ENCODE peak calls at places on chromosomes 11 and 22, in eight cellular contexts. One of them, this sample, is unnamed.

GRCh38 chr11:94193288-94193687 is 64.6 kb downstream of the PANX1 start:
- DNase-seq in PC-3: peak; percentile 97
- DNase-seq in stimulated activated CD4-positive, alpha-beta T cell treated with anti-CD3 and anti-CD28 coated beads, Interleukin-1b, Interleukin-23, amount 100 ng/mL, for 24 hours: no peak
- DNase-seq in activated T-helper 2 cell treated with anti-CD3 and anti-CD28 coated beads, Interferon-gamma antibody, Interleukin-2, Interleukin-4, amounts not matched to agents 10 μg/mL and 5 μg/mL and 100 μg/mL, durations not matched to agents 14 hours and 24 hours and 36 hours: no peak
- DNase-seq in kidney: no peak
- DNase-seq in activated naive CD8-positive, alpha-beta T cell treated with anti-CD3 and anti-CD28 coated beads, Interleukin-2, amount 50 U/mL, for 24 hours: no peak
- DNase-seq in activated effector memory CD4-positive, alpha-beta T cell treated with Interleukin-2 at 50 U/mL for 16 hours: no peak
- DNase-seq in AG04450: no peak
- DNase-seq in this sample: no peak

GRCh38 chr22:32331236-32331917 is 26.3 kb upstream of the RFPL3 start:
- DNase-seq in kidney: no peak
- DNase-seq in activated naive CD8-positive, alpha-beta T cell treated with anti-CD3 and anti-CD28 coated beads, Interleukin-2, amount 50 U/mL, for 24 hours: no peak
- DNase-seq in activated effector memory CD4-positive, alpha-beta T cell treated with Interleukin-2 at 50 U/mL for 16 hours: no peak
- DNase-seq in AG04450: no peak
- DNase-seq in PC-3: no peak
- DNase-seq in stimulated activated CD4-positive, alpha-beta T cell treated with anti-CD3 and anti-CD28 coated beads, Interleukin-1b, Interleukin-23, amount 100 ng/mL, for 24 hours: no peak
- DNase-seq in activated T-helper 2 cell treated with anti-CD3 and anti-CD28 coated beads, Interferon-gamma antibody, Interleukin-2, Interleukin-4, amounts not matched to agents 10 μg/mL and 5 μg/mL and 100 μg/mL, durations not matched to agents 14 hours and 24 hours and 36 hours: peak; percentile 1
- DNase-seq in this sample: no peak

GRCh38 chr11:46446343-46446751 is 54.8 kb upstream of the CHRM4 start:
- DNase-seq in stimulated activated CD4-positive, alpha-beta T cell treated with anti-CD3 and anti-CD28 coated beads, Interleukin-1b, Interleukin-23, amount 100 ng/mL, for 24 hours: no peak
- DNase-seq in kidney: no peak
- DNase-seq in activated effector memory CD4-positive, alpha-beta T cell treated with Interleukin-2 at 50 U/mL for 16 hours: no peak
- DNase-seq in AG04450: no peak
- DNase-seq in activated naive CD8-positive, alpha-beta T cell treated with anti-CD3 and anti-CD28 coated beads, Interleukin-2, amount 50 U/mL, for 24 hours: no peak
- DNase-seq in PC-3: no peak
- DNase-seq in activated T-helper 2 cell treated with anti-CD3 and anti-CD28 coated beads, Interferon-gamma antibody, Interleukin-2, Interleukin-4, amounts not matched to agents 10 μg/mL and 5 μg/mL and 100 μg/mL, durations not matched to agents 14 hours and 24 hours and 36 hours: no peak
- DNase-seq in this sample: no peak

GRCh38 chr11:58963551-58964075 is 24.3 kb downstream of the GLYATL1 start:
- DNase-seq in activated T-helper 2 cell treated with anti-CD3 and anti-CD28 coated beads, Interferon-gamma antibody, Interleukin-2, Interleukin-4, amounts not matched to agents 10 μg/mL and 5 μg/mL and 100 μg/mL, durations not matched to agents 14 hours and 24 hours and 36 hours: no peak
- DNase-seq in PC-3: no peak
- DNase-seq in kidney: no peak
- DNase-seq in activated naive CD8-positive, alpha-beta T cell treated with anti-CD3 and anti-CD28 coated beads, Interleukin-2, amount 50 U/mL, for 24 hours: no peak
- DNase-seq in activated effector memory CD4-positive, alpha-beta T cell treated with Interleukin-2 at 50 U/mL for 16 hours: no peak
- DNase-seq in AG04450: peak; percentile 27
- DNase-seq in stimulated activated CD4-positive, alpha-beta T cell treated with anti-CD3 and anti-CD28 coated beads, Interleukin-1b, Interleukin-23, amount 100 ng/mL, for 24 hours: no peak
- DNase-seq in this sample: no peak

GRCh38 chr11:109856958-109857357 is 236.2 kb upstream of the ZC3H12C start:
- DNase-seq in kidney: no peak
- DNase-seq in activated T-helper 2 cell treated with anti-CD3 and anti-CD28 coated beads, Interferon-gamma antibody, Interleukin-2, Interleukin-4, amounts not matched to agents 10 μg/mL and 5 μg/mL and 100 μg/mL, durations not matched to agents 14 hours and 24 hours and 36 hours: no peak
- DNase-seq in AG04450: no peak
- DNase-seq in activated naive CD8-positive, alpha-beta T cell treated with anti-CD3 and anti-CD28 coated beads, Interleukin-2, amount 50 U/mL, for 24 hours: no peak
- DNase-seq in activated effector memory CD4-positive, alpha-beta T cell treated with Interleukin-2 at 50 U/mL for 16 hours: no peak
- DNase-seq in stimulated activated CD4-positive, alpha-beta T cell treated with anti-CD3 and anti-CD28 coated beads, Interleukin-1b, Interleukin-23, amount 100 ng/mL, for 24 hours: no peak
- DNase-seq in PC-3: no peak
- DNase-seq in this sample: no peak

GRCh38 chr11:104672897-104673296 is 225.4 kb downstream of the CASP12 start:
- DNase-seq in PC-3: no peak
- DNase-seq in activated naive CD8-positive, alpha-beta T cell treated with anti-CD3 and anti-CD28 coated beads, Interleukin-2, amount 50 U/mL, for 24 hours: no peak
- DNase-seq in AG04450: no peak
- DNase-seq in activated T-helper 2 cell treated with anti-CD3 and anti-CD28 coated beads, Interferon-gamma antibody, Interleukin-2, Interleukin-4, amounts not matched to agents 10 μg/mL and 5 μg/mL and 100 μg/mL, durations not matched to agents 14 hours and 24 hours and 36 hours: no peak
- DNase-seq in activated effector memory CD4-positive, alpha-beta T cell treated with Interleukin-2 at 50 U/mL for 16 hours: no peak
- DNase-seq in kidney: no peak
- DNase-seq in stimulated activated CD4-positive, alpha-beta T cell treated with anti-CD3 and anti-CD28 coated beads, Interleukin-1b, Interleukin-23, amount 100 ng/mL, for 24 hours: no peak
- DNase-seq in this sample: no peak

GRCh38 chr11:32034680-32035079 is 56.2 kb upstream of the RCN1 start:
- DNase-seq in activated effector memory CD4-positive, alpha-beta T cell treated with Interleukin-2 at 50 U/mL for 16 hours: no peak
- DNase-seq in activated naive CD8-positive, alpha-beta T cell treated with anti-CD3 and anti-CD28 coated beads, Interleukin-2, amount 50 U/mL, for 24 hours: no peak
- DNase-seq in stimulated activated CD4-positive, alpha-beta T cell treated with anti-CD3 and anti-CD28 coated beads, Interleukin-1b, Interleukin-23, amount 100 ng/mL, for 24 hours: no peak
- DNase-seq in activated T-helper 2 cell treated with anti-CD3 and anti-CD28 coated beads, Interferon-gamma antibody, Interleukin-2, Interleukin-4, amounts not matched to agents 10 μg/mL and 5 μg/mL and 100 μg/mL, durations not matched to agents 14 hours and 24 hours and 36 hours: no peak
- DNase-seq in PC-3: no peak
- DNase-seq in AG04450: no peak
- DNase-seq in kidney: no peak
- DNase-seq in this sample: no peak

GRCh38 chr11:126355926-126356897 is 726 bp downstream of the ST3GAL4 start:
- DNase-seq in activated effector memory CD4-positive, alpha-beta T cell treated with Interleukin-2 at 50 U/mL for 16 hours: no peak
- DNase-seq in activated T-helper 2 cell treated with anti-CD3 and anti-CD28 coated beads, Interferon-gamma antibody, Interleukin-2, Interleukin-4, amounts not matched to agents 10 μg/mL and 5 μg/mL and 100 μg/mL, durations not matched to agents 14 hours and 24 hours and 36 hours: no peak
- DNase-seq in kidney: no peak
- DNase-seq in stimulated activated CD4-positive, alpha-beta T cell treated with anti-CD3 and anti-CD28 coated beads, Interleukin-1b, Interleukin-23, amount 100 ng/mL, for 24 hours: no peak
- DNase-seq in activated naive CD8-positive, alpha-beta T cell treated with anti-CD3 and anti-CD28 coated beads, Interleukin-2, amount 50 U/mL, for 24 hours: peak; percentile 32
- DNase-seq in AG04450: no peak
- DNase-seq in PC-3: peak; percentile 31
- DNase-seq in this sample: peak; percentile 38

GRCh38 chr11:74185695-74186094 is 14.6 kb downstream of the PPME1 start:
- DNase-seq in stimulated activated CD4-positive, alpha-beta T cell treated with anti-CD3 and anti-CD28 coated beads, Interleukin-1b, Interleukin-23, amount 100 ng/mL, for 24 hours: no peak
- DNase-seq in kidney: no peak
- DNase-seq in activated effector memory CD4-positive, alpha-beta T cell treated with Interleukin-2 at 50 U/mL for 16 hours: no peak
- DNase-seq in activated naive CD8-positive, alpha-beta T cell treated with anti-CD3 and anti-CD28 coated beads, Interleukin-2, amount 50 U/mL, for 24 hours: no peak
- DNase-seq in activated T-helper 2 cell treated with anti-CD3 and anti-CD28 coated beads, Interferon-gamma antibody, Interleukin-2, Interleukin-4, amounts not matched to agents 10 μg/mL and 5 μg/mL and 100 μg/mL, durations not matched to agents 14 hours and 24 hours and 36 hours: no peak
- DNase-seq in PC-3: peak; percentile 86
- DNase-seq in AG04450: peak; percentile 16
- DNase-seq in this sample: no peak

GRCh38 chr22:45150139-45150538 is 13.6 kb upstream of the NUP50 start:
- DNase-seq in activated naive CD8-positive, alpha-beta T cell treated with anti-CD3 and anti-CD28 coated beads, Interleukin-2, amount 50 U/mL, for 24 hours: no peak
- DNase-seq in PC-3: no peak
- DNase-seq in AG04450: no peak
- DNase-seq in activated T-helper 2 cell treated with anti-CD3 and anti-CD28 coated beads, Interferon-gamma antibody, Interleukin-2, Interleukin-4, amounts not matched to agents 10 μg/mL and 5 μg/mL and 100 μg/mL, durations not matched to agents 14 hours and 24 hours and 36 hours: no peak
- DNase-seq in kidney: no peak
- DNase-seq in activated effector memory CD4-positive, alpha-beta T cell treated with Interleukin-2 at 50 U/mL for 16 hours: no peak
- DNase-seq in stimulated activated CD4-positive, alpha-beta T cell treated with anti-CD3 and anti-CD28 coated beads, Interleukin-1b, Interleukin-23, amount 100 ng/mL, for 24 hours: no peak
- DNase-seq in this sample: no peak

GRCh38 chr11:66151273-66151672 is 81.2 kb downstream of the PACS1 start:
- DNase-seq in AG04450: no peak
- DNase-seq in activated T-helper 2 cell treated with anti-CD3 and anti-CD28 coated beads, Interferon-gamma antibody, Interleukin-2, Interleukin-4, amounts not matched to agents 10 μg/mL and 5 μg/mL and 100 μg/mL, durations not matched to agents 14 hours and 24 hours and 36 hours: no peak
- DNase-seq in kidney: no peak
- DNase-seq in activated effector memory CD4-positive, alpha-beta T cell treated with Interleukin-2 at 50 U/mL for 16 hours: no peak
- DNase-seq in activated naive CD8-positive, alpha-beta T cell treated with anti-CD3 and anti-CD28 coated beads, Interleukin-2, amount 50 U/mL, for 24 hours: no peak
- DNase-seq in PC-3: no peak
- DNase-seq in stimulated activated CD4-positive, alpha-beta T cell treated with anti-CD3 and anti-CD28 coated beads, Interleukin-1b, Interleukin-23, amount 100 ng/mL, for 24 hours: no peak
- DNase-seq in this sample: peak; percentile 56

GRCh38 chr22:22720201-22720723 is 75.8 kb downstream of the GGTLC2 start:
- DNase-seq in AG04450: no peak
- DNase-seq in PC-3: peak; percentile 34
- DNase-seq in activated naive CD8-positive, alpha-beta T cell treated with anti-CD3 and anti-CD28 coated beads, Interleukin-2, amount 50 U/mL, for 24 hours: peak; percentile 63
- DNase-seq in kidney: no peak
- DNase-seq in stimulated activated CD4-positive, alpha-beta T cell treated with anti-CD3 and anti-CD28 coated beads, Interleukin-1b, Interleukin-23, amount 100 ng/mL, for 24 hours: no peak
- DNase-seq in activated T-helper 2 cell treated with anti-CD3 and anti-CD28 coated beads, Interferon-gamma antibody, Interleukin-2, Interleukin-4, amounts not matched to agents 10 μg/mL and 5 μg/mL and 100 μg/mL, durations not matched to agents 14 hours and 24 hours and 36 hours: peak; percentile 28
- DNase-seq in activated effector memory CD4-positive, alpha-beta T cell treated with Interleukin-2 at 50 U/mL for 16 hours: peak; percentile 14
- DNase-seq in this sample: no peak

GRCh38 chr11:32983506-32983905 is 32.2 kb upstream of the DEPDC7 start:
- DNase-seq in activated naive CD8-positive, alpha-beta T cell treated with anti-CD3 and anti-CD28 coated beads, Interleukin-2, amount 50 U/mL, for 24 hours: no peak
- DNase-seq in kidney: no peak
- DNase-seq in PC-3: no peak
- DNase-seq in activated effector memory CD4-positive, alpha-beta T cell treated with Interleukin-2 at 50 U/mL for 16 hours: no peak
- DNase-seq in stimulated activated CD4-positive, alpha-beta T cell treated with anti-CD3 and anti-CD28 coated beads, Interleukin-1b, Interleukin-23, amount 100 ng/mL, for 24 hours: no peak
- DNase-seq in AG04450: no peak
- DNase-seq in activated T-helper 2 cell treated with anti-CD3 and anti-CD28 coated beads, Interferon-gamma antibody, Interleukin-2, Interleukin-4, amounts not matched to agents 10 μg/mL and 5 μg/mL and 100 μg/mL, durations not matched to agents 14 hours and 24 hours and 36 hours: no peak
- DNase-seq in this sample: no peak

GRCh38 chr11:40190294-40190693 is 1269.2 kb downstream of the LRRC4C start:
- DNase-seq in PC-3: no peak
- DNase-seq in kidney: no peak
- DNase-seq in activated naive CD8-positive, alpha-beta T cell treated with anti-CD3 and anti-CD28 coated beads, Interleukin-2, amount 50 U/mL, for 24 hours: no peak
- DNase-seq in activated T-helper 2 cell treated with anti-CD3 and anti-CD28 coated beads, Interferon-gamma antibody, Interleukin-2, Interleukin-4, amounts not matched to agents 10 μg/mL and 5 μg/mL and 100 μg/mL, durations not matched to agents 14 hours and 24 hours and 36 hours: no peak
- DNase-seq in stimulated activated CD4-positive, alpha-beta T cell treated with anti-CD3 and anti-CD28 coated beads, Interleukin-1b, Interleukin-23, amount 100 ng/mL, for 24 hours: no peak
- DNase-seq in AG04450: no peak
- DNase-seq in activated effector memory CD4-positive, alpha-beta T cell treated with Interleukin-2 at 50 U/mL for 16 hours: no peak
- DNase-seq in this sample: no peak

GRCh38 chr22:33879796-33880195 is 40.5 kb downstream of the LARGE1 start:
- DNase-seq in kidney: no peak
- DNase-seq in stimulated activated CD4-positive, alpha-beta T cell treated with anti-CD3 and anti-CD28 coated beads, Interleukin-1b, Interleukin-23, amount 100 ng/mL, for 24 hours: no peak
- DNase-seq in activated effector memory CD4-positive, alpha-beta T cell treated with Interleukin-2 at 50 U/mL for 16 hours: no peak
- DNase-seq in activated T-helper 2 cell treated with anti-CD3 and anti-CD28 coated beads, Interferon-gamma antibody, Interleukin-2, Interleukin-4, amounts not matched to agents 10 μg/mL and 5 μg/mL and 100 μg/mL, durations not matched to agents 14 hours and 24 hours and 36 hours: no peak
- DNase-seq in AG04450: no peak
- DNase-seq in activated naive CD8-positive, alpha-beta T cell treated with anti-CD3 and anti-CD28 coated beads, Interleukin-2, amount 50 U/mL, for 24 hours: no peak
- DNase-seq in PC-3: no peak
- DNase-seq in this sample: no peak

GRCh38 chr22:38144025-38144405 is 33.5 kb upstream of the BAIAP2L2 start:
- DNase-seq in stimulated activated CD4-positive, alpha-beta T cell treated with anti-CD3 and anti-CD28 coated beads, Interleukin-1b, Interleukin-23, amount 100 ng/mL, for 24 hours: no peak
- DNase-seq in activated naive CD8-positive, alpha-beta T cell treated with anti-CD3 and anti-CD28 coated beads, Interleukin-2, amount 50 U/mL, for 24 hours: no peak
- DNase-seq in AG04450: no peak
- DNase-seq in activated T-helper 2 cell treated with anti-CD3 and anti-CD28 coated beads, Interferon-gamma antibody, Interleukin-2, Interleukin-4, amounts not matched to agents 10 μg/mL and 5 μg/mL and 100 μg/mL, durations not matched to agents 14 hours and 24 hours and 36 hours: no peak
- DNase-seq in activated effector memory CD4-positive, alpha-beta T cell treated with Interleukin-2 at 50 U/mL for 16 hours: no peak
- DNase-seq in PC-3: peak; percentile 43
- DNase-seq in kidney: peak; percentile 12
- DNase-seq in this sample: no peak

GRCh38 chr11:65569164-65569972 is 909 bp upstream of the ZNRD2 start:
- DNase-seq in kidney: no peak
- DNase-seq in AG04450: no peak
- DNase-seq in PC-3: no peak
- DNase-seq in activated T-helper 2 cell treated with anti-CD3 and anti-CD28 coated beads, Interferon-gamma antibody, Interleukin-2, Interleukin-4, amounts not matched to agents 10 μg/mL and 5 μg/mL and 100 μg/mL, durations not matched to agents 14 hours and 24 hours and 36 hours: no peak
- DNase-seq in activated effector memory CD4-positive, alpha-beta T cell treated with Interleukin-2 at 50 U/mL for 16 hours: no peak
- DNase-seq in activated naive CD8-positive, alpha-beta T cell treated with anti-CD3 and anti-CD28 coated beads, Interleukin-2, amount 50 U/mL, for 24 hours: no peak
- DNase-seq in stimulated activated CD4-positive, alpha-beta T cell treated with anti-CD3 and anti-CD28 coated beads, Interleukin-1b, Interleukin-23, amount 100 ng/mL, for 24 hours: no peak
- DNase-seq in this sample: no peak

GRCh38 chr22:27632451-27633295 is 168.9 kb downstream of the MN1 start:
- DNase-seq in AG04450: no peak
- DNase-seq in activated effector memory CD4-positive, alpha-beta T cell treated with Interleukin-2 at 50 U/mL for 16 hours: no peak
- DNase-seq in activated T-helper 2 cell treated with anti-CD3 and anti-CD28 coated beads, Interferon-gamma antibody, Interleukin-2, Interleukin-4, amounts not matched to agents 10 μg/mL and 5 μg/mL and 100 μg/mL, durations not matched to agents 14 hours and 24 hours and 36 hours: no peak
- DNase-seq in stimulated activated CD4-positive, alpha-beta T cell treated with anti-CD3 and anti-CD28 coated beads, Interleukin-1b, Interleukin-23, amount 100 ng/mL, for 24 hours: no peak
- DNase-seq in PC-3: no peak
- DNase-seq in activated naive CD8-positive, alpha-beta T cell treated with anti-CD3 and anti-CD28 coated beads, Interleukin-2, amount 50 U/mL, for 24 hours: no peak
- DNase-seq in kidney: no peak
- DNase-seq in this sample: no peak

GRCh38 chr11:112784323-112785073 is 176.7 kb upstream of the NCAM1 start:
- DNase-seq in activated effector memory CD4-positive, alpha-beta T cell treated with Interleukin-2 at 50 U/mL for 16 hours: no peak
- DNase-seq in AG04450: no peak
- DNase-seq in activated naive CD8-positive, alpha-beta T cell treated with anti-CD3 and anti-CD28 coated beads, Interleukin-2, amount 50 U/mL, for 24 hours: no peak
- DNase-seq in activated T-helper 2 cell treated with anti-CD3 and anti-CD28 coated beads, Interferon-gamma antibody, Interleukin-2, Interleukin-4, amounts not matched to agents 10 μg/mL and 5 μg/mL and 100 μg/mL, durations not matched to agents 14 hours and 24 hours and 36 hours: no peak
- DNase-seq in stimulated activated CD4-positive, alpha-beta T cell treated with anti-CD3 and anti-CD28 coated beads, Interleukin-1b, Interleukin-23, amount 100 ng/mL, for 24 hours: no peak
- DNase-seq in kidney: peak; percentile 85
- DNase-seq in PC-3: no peak
- DNase-seq in this sample: no peak

GRCh38 chr11:83544871-83545270 is 258.7 kb upstream of the CCDC90B start:
- DNase-seq in PC-3: no peak
- DNase-seq in activated effector memory CD4-positive, alpha-beta T cell treated with Interleukin-2 at 50 U/mL for 16 hours: no peak
- DNase-seq in activated naive CD8-positive, alpha-beta T cell treated with anti-CD3 and anti-CD28 coated beads, Interleukin-2, amount 50 U/mL, for 24 hours: no peak
- DNase-seq in AG04450: no peak
- DNase-seq in kidney: no peak
- DNase-seq in activated T-helper 2 cell treated with anti-CD3 and anti-CD28 coated beads, Interferon-gamma antibody, Interleukin-2, Interleukin-4, amounts not matched to agents 10 μg/mL and 5 μg/mL and 100 μg/mL, durations not matched to agents 14 hours and 24 hours and 36 hours: no peak
- DNase-seq in stimulated activated CD4-positive, alpha-beta T cell treated with anti-CD3 and anti-CD28 coated beads, Interleukin-1b, Interleukin-23, amount 100 ng/mL, for 24 hours: no peak
- DNase-seq in this sample: no peak

GRCh38 chr11:133930767-133931448 is 25.9 kb downstream of the IGSF9B start:
- DNase-seq in AG04450: no peak
- DNase-seq in activated naive CD8-positive, alpha-beta T cell treated with anti-CD3 and anti-CD28 coated beads, Interleukin-2, amount 50 U/mL, for 24 hours: no peak
- DNase-seq in PC-3: peak; percentile 32
- DNase-seq in activated effector memory CD4-positive, alpha-beta T cell treated with Interleukin-2 at 50 U/mL for 16 hours: no peak
- DNase-seq in stimulated activated CD4-positive, alpha-beta T cell treated with anti-CD3 and anti-CD28 coated beads, Interleukin-1b, Interleukin-23, amount 100 ng/mL, for 24 hours: no peak
- DNase-seq in activated T-helper 2 cell treated with anti-CD3 and anti-CD28 coated beads, Interferon-gamma antibody, Interleukin-2, Interleukin-4, amounts not matched to agents 10 μg/mL and 5 μg/mL and 100 μg/mL, durations not matched to agents 14 hours and 24 hours and 36 hours: no peak
- DNase-seq in kidney: no peak
- DNase-seq in this sample: no peak

GRCh38 chr11:12043959-12044772 is 35.7 kb upstream of the DKK3 start:
- DNase-seq in activated T-helper 2 cell treated with anti-CD3 and anti-CD28 coated beads, Interferon-gamma antibody, Interleukin-2, Interleukin-4, amounts not matched to agents 10 μg/mL and 5 μg/mL and 100 μg/mL, durations not matched to agents 14 hours and 24 hours and 36 hours: peak; percentile 35
- DNase-seq in activated naive CD8-positive, alpha-beta T cell treated with anti-CD3 and anti-CD28 coated beads, Interleukin-2, amount 50 U/mL, for 24 hours: peak; percentile 70
- DNase-seq in stimulated activated CD4-positive, alpha-beta T cell treated with anti-CD3 and anti-CD28 coated beads, Interleukin-1b, Interleukin-23, amount 100 ng/mL, for 24 hours: peak; percentile 50
- DNase-seq in PC-3: peak; percentile 96
- DNase-seq in AG04450: peak; percentile 94
- DNase-seq in activated effector memory CD4-positive, alpha-beta T cell treated with Interleukin-2 at 50 U/mL for 16 hours: peak; percentile 33
- DNase-seq in kidney: peak; percentile 88
- DNase-seq in this sample: peak; percentile 71

GRCh38 chr22:25987948-25988347 is 181.3 kb upstream of the SEZ6L start:
- DNase-seq in AG04450: no peak
- DNase-seq in activated effector memory CD4-positive, alpha-beta T cell treated with Interleukin-2 at 50 U/mL for 16 hours: no peak
- DNase-seq in kidney: no peak
- DNase-seq in PC-3: no peak
- DNase-seq in activated naive CD8-positive, alpha-beta T cell treated with anti-CD3 and anti-CD28 coated beads, Interleukin-2, amount 50 U/mL, for 24 hours: peak; percentile 7
- DNase-seq in activated T-helper 2 cell treated with anti-CD3 and anti-CD28 coated beads, Interferon-gamma antibody, Interleukin-2, Interleukin-4, amounts not matched to agents 10 μg/mL and 5 μg/mL and 100 μg/mL, durations not matched to agents 14 hours and 24 hours and 36 hours: no peak
- DNase-seq in stimulated activated CD4-positive, alpha-beta T cell treated with anti-CD3 and anti-CD28 coated beads, Interleukin-1b, Interleukin-23, amount 100 ng/mL, for 24 hours: no peak
- DNase-seq in this sample: no peak

GRCh38 chr11:121687961-121688566 is 235.3 kb upstream of the SORL1-AS1 start:
- DNase-seq in activated effector memory CD4-positive, alpha-beta T cell treated with Interleukin-2 at 50 U/mL for 16 hours: no peak
- DNase-seq in stimulated activated CD4-positive, alpha-beta T cell treated with anti-CD3 and anti-CD28 coated beads, Interleukin-1b, Interleukin-23, amount 100 ng/mL, for 24 hours: no peak
- DNase-seq in AG04450: peak; percentile 23
- DNase-seq in activated naive CD8-positive, alpha-beta T cell treated with anti-CD3 and anti-CD28 coated beads, Interleukin-2, amount 50 U/mL, for 24 hours: no peak
- DNase-seq in activated T-helper 2 cell treated with anti-CD3 and anti-CD28 coated beads, Interferon-gamma antibody, Interleukin-2, Interleukin-4, amounts not matched to agents 10 μg/mL and 5 μg/mL and 100 μg/mL, durations not matched to agents 14 hours and 24 hours and 36 hours: no peak
- DNase-seq in kidney: no peak
- DNase-seq in PC-3: peak; percentile 60
- DNase-seq in this sample: no peak

GRCh38 chr11:1359556-1359955 is 30.2 kb upstream of the BRSK2 start:
- DNase-seq in AG04450: no peak
- DNase-seq in activated naive CD8-positive, alpha-beta T cell treated with anti-CD3 and anti-CD28 coated beads, Interleukin-2, amount 50 U/mL, for 24 hours: no peak
- DNase-seq in activated T-helper 2 cell treated with anti-CD3 and anti-CD28 coated beads, Interferon-gamma antibody, Interleukin-2, Interleukin-4, amounts not matched to agents 10 μg/mL and 5 μg/mL and 100 μg/mL, durations not matched to agents 14 hours and 24 hours and 36 hours: no peak
- DNase-seq in activated effector memory CD4-positive, alpha-beta T cell treated with Interleukin-2 at 50 U/mL for 16 hours: no peak
- DNase-seq in kidney: no peak
- DNase-seq in stimulated activated CD4-positive, alpha-beta T cell treated with anti-CD3 and anti-CD28 coated beads, Interleukin-1b, Interleukin-23, amount 100 ng/mL, for 24 hours: no peak
- DNase-seq in PC-3: no peak
- DNase-seq in this sample: no peak

GRCh38 chr22:29256606-29257325 is 11.0 kb downstream of the RHBDD3 start:
- DNase-seq in activated effector memory CD4-positive, alpha-beta T cell treated with Interleukin-2 at 50 U/mL for 16 hours: no peak
- DNase-seq in AG04450: no peak
- DNase-seq in activated naive CD8-positive, alpha-beta T cell treated with anti-CD3 and anti-CD28 coated beads, Interleukin-2, amount 50 U/mL, for 24 hours: no peak
- DNase-seq in stimulated activated CD4-positive, alpha-beta T cell treated with anti-CD3 and anti-CD28 coated beads, Interleukin-1b, Interleukin-23, amount 100 ng/mL, for 24 hours: no peak
- DNase-seq in PC-3: no peak
- DNase-seq in activated T-helper 2 cell treated with anti-CD3 and anti-CD28 coated beads, Interferon-gamma antibody, Interleukin-2, Interleukin-4, amounts not matched to agents 10 μg/mL and 5 μg/mL and 100 μg/mL, durations not matched to agents 14 hours and 24 hours and 36 hours: no peak
- DNase-seq in kidney: no peak
- DNase-seq in this sample: no peak

GRCh38 chr11:109423114-109423859 is 1.3 kb downstream of the C11orf87 start:
- DNase-seq in activated naive CD8-positive, alpha-beta T cell treated with anti-CD3 and anti-CD28 coated beads, Interleukin-2, amount 50 U/mL, for 24 hours: no peak
- DNase-seq in stimulated activated CD4-positive, alpha-beta T cell treated with anti-CD3 and anti-CD28 coated beads, Interleukin-1b, Interleukin-23, amount 100 ng/mL, for 24 hours: no peak
- DNase-seq in AG04450: no peak
- DNase-seq in kidney: peak; percentile 61
- DNase-seq in PC-3: no peak
- DNase-seq in activated T-helper 2 cell treated with anti-CD3 and anti-CD28 coated beads, Interferon-gamma antibody, Interleukin-2, Interleukin-4, amounts not matched to agents 10 μg/mL and 5 μg/mL and 100 μg/mL, durations not matched to agents 14 hours and 24 hours and 36 hours: no peak
- DNase-seq in activated effector memory CD4-positive, alpha-beta T cell treated with Interleukin-2 at 50 U/mL for 16 hours: no peak
- DNase-seq in this sample: peak; percentile 56